ENCODE peak calls at places on chromosomes 7 and 10, in four cellular contexts. V is Peyer's patch; X is heart right ventricle; L is effector memory CD4-positive, alpha-beta T cell. A is an unnamed sample.

GRCh38 chr10:46235705-46236536 is 50.9 kb upstream of the ANTXRL start:
- DNase-seq in V (peak; percentile 15), X (no peak), L (no peak), A (no peak)

GRCh38 chr7:128783143-128783799 is 7.7 kb upstream of the OPN1SW start:
- DNase-seq in V (no peak), X (peak; percentile 80), L (no peak), A (no peak)

GRCh38 chr7:154911862-154912261 is 91.1 kb downstream of the PAXIP1 start:
- DNase-seq in V (no peak), X (no peak), L (no peak), A (no peak)

GRCh38 chr7:725223-726005 is 1.1 kb upstream of the DNAAF5 start:
- DNase-seq in V (no peak), X (no peak), L (no peak), A (no peak)

GRCh38 chr10:2731940-2732339 is 335.4 kb upstream of the PFKP start:
- DNase-seq in V (no peak), X (no peak), L (no peak), A (no peak)

GRCh38 chr10:4503076-4503475 is 322.9 kb upstream of the AKR1E2 start:
- DNase-seq in V (no peak), X (no peak), L (no peak), A (no peak)

GRCh38 chr7:148834605-148835004 is 49.5 kb downstream of the EZH2 start:
- DNase-seq in V (no peak), X (no peak), L (no peak), A (no peak)

GRCh38 chr10:6177880-6178281 is 24.9 kb upstream of the PFKFB3 start:
- DNase-seq in V (no peak), X (no peak), L (no peak), A (no peak)

GRCh38 chr10:3666525-3667302 is 118.3 kb downstream of the KLF6 start:
- DNase-seq in V (no peak), X (no peak), L (peak; percentile 17), A (peak; percentile 13)

GRCh38 chr10:75019360-75019759 is 92.1 kb upstream of the SAMD8 start:
- DNase-seq in V (no peak), X (no peak), L (no peak), A (no peak)

GRCh38 chr10:80501913-80502521 is 35.7 kb upstream of the SH2D4B start:
- DNase-seq in V (no peak), X (no peak), L (no peak), A (no peak)

GRCh38 chr7:107045980-107046379 is 1.5 kb downstream of the PRKAR2B start:
- DNase-seq in V (no peak), X (no peak), L (no peak), A (no peak)

GRCh38 chr7:8441602-8442294 is 8.3 kb downstream of the NXPH1 start:
- DNase-seq in V (no peak), X (no peak), L (no peak), A (no peak)

GRCh38 chr10:101694056-101694673 is 805 bp downstream of the FBXW4 start:
- DNase-seq in V (peak; percentile 82), X (peak; percentile 39), L (peak; percentile 48), A (peak; percentile 45)

GRCh38 chr10:123517376-123517775 is 148.8 kb upstream of the GPR26 start:
- DNase-seq in V (no peak), X (no peak), L (no peak), A (no peak)

GRCh38 chr10:2188371-2188770 is 451.0 kb upstream of the ADARB2 start:
- DNase-seq in V (no peak), X (no peak), L (no peak), A (no peak)

GRCh38 chr7:87689374-87689773 is 61.2 kb downstream of the RUNDC3B start:
- DNase-seq in V (no peak), X (no peak), L (no peak), A (no peak)

GRCh38 chr7:27492224-27492623 is 170.5 kb downstream of the HIBADH start:
- DNase-seq in V (no peak), X (no peak), L (no peak), A (no peak)

GRCh38 chr10:127911218-127911866 is 4.4 kb downstream of the PTPRE start:
- DNase-seq in V (no peak), X (peak; percentile 78), L (no peak), A (no peak)

GRCh38 chr10:101257121-101257890 is 28.0 kb upstream of the LBX1 start:
- DNase-seq in V (no peak), X (no peak), L (no peak), A (no peak)

GRCh38 chr7:2818653-2819052 is 25.5 kb downstream of the GNA12 start:
- DNase-seq in V (no peak), X (no peak), L (no peak), A (no peak)

GRCh38 chr7:44727346-44728262 is 21.0 kb upstream of the ZMIZ2 start:
- DNase-seq in V (no peak), X (no peak), L (no peak), A (no peak)

GRCh38 chr7:2701832-2702593 is 14.0 kb downstream of the AMZ1 start:
- DNase-seq in V (no peak), X (no peak), L (no peak), A (no peak)

GRCh38 chr7:36710186-36710813 is 14.0 kb downstream of the AOAH start:
- DNase-seq in V (no peak), X (no peak), L (no peak), A (no peak)

GRCh38 chr10:18240185-18240882 is 100.1 kb downstream of the CACNB2 start:
- DNase-seq in V (no peak), X (no peak), L (no peak), A (no peak)

GRCh38 chr7:66642186-66642585 is 13.5 kb downstream of the KCTD7 start:
- DNase-seq in V (no peak), X (no peak), L (no peak), A (no peak)

GRCh38 chr10:57657164-57657765 is 610.4 kb downstream of the IPMK start:
- DNase-seq in V (peak; percentile 45), X (peak; percentile 5), L (no peak), A (no peak)

GRCh38 chr7:65238785-65239184 is 134.9 kb upstream of the ZNF92 start:
- DNase-seq in V (no peak), X (no peak), L (no peak), A (no peak)

GRCh38 chr10:13717936-13718772 is 131.4 kb downstream of the PRPF18 start:
- DNase-seq in V (peak; percentile 62), X (peak; percentile 76), L (no peak), A (peak; percentile 47)

DNA sequence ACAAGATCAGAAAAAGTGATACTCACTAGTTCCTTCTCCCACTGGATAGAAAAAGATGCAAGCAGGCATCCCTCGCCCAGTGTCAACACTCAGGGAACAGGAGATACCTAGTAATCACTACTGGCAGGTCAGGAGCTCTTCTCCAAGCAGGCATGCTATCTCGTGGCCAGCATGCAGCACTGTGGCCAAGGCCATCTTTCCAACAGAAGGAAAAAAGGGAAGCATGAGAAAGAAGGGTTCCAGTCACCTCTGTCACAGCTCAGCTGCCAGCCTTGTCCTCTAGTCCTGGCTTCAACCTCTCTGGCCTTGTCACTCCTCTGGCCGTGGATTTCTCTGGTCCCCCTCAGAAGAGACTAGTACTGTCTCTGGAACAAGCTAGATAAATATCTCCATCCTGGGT is 45.3 kb downstream of the DLG5 start:
- DNase-seq in V (no peak), X (no peak), L (no peak), A (no peak)
- H3K4me1 ChIP-seq in V (peaks cover 19% of the 10 kb centered on the region), X (peaks cover 15% of the 10 kb centered on the region), L (no peaks in the 10 kb centered on the region), A (peaks cover 17% of the 10 kb centered on the region)

GRCh38 chr7:57774300-57774699 is 324.3 kb downstream of the ZNF716 start:
- DNase-seq in V (no peak), X (no peak), L (no peak), A (no peak)
- H3K9me3 ChIP-seq in V (no peaks in the 10 kb centered on the region), X (no peaks in the 10 kb centered on the region), L (no peaks in the 10 kb centered on the region), A (no peaks in the 10 kb centered on the region)

DNA sequence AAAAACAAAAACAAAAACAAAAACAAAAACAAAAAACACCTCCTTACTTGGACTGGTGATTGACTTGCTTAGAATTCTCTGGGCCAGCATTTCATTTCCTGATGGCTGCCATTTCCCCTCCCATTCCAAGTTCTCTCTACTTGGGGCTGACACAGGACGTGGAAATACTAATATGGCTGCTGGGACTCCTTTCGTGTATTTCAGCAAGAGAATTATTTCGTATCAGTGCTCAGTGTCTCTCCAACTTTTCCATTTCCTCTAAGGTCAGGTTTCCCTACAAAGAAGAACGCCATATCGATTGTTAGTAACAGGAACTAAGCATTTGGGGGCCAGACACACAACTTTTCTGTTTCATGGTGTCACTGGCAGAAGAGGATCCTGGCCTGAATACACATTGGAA is 22.5 kb upstream of the VAX1 start:
- DNase-seq in V (no peak), X (no peak), L (no peak), A (no peak)
- H3K27me3 ChIP-seq in V (peaks cover 50% of the 10 kb centered on the region), X (peaks cover 100% of the 10 kb centered on the region), L (peaks cover 49% of the 10 kb centered on the region), A (peaks cover 40% of the 10 kb centered on the region)

GRCh38 chr7:121879544-121879943 is 6.6 kb downstream of the PTPRZ1 start:
- DNase-seq in V (no peak), X (no peak), L (no peak), A (no peak)
- H3K4me1 ChIP-seq in V (no peaks in the 10 kb centered on the region), X (no peaks in the 10 kb centered on the region), L (no peaks in the 10 kb centered on the region), A (no peaks in the 10 kb centered on the region)

DNA sequence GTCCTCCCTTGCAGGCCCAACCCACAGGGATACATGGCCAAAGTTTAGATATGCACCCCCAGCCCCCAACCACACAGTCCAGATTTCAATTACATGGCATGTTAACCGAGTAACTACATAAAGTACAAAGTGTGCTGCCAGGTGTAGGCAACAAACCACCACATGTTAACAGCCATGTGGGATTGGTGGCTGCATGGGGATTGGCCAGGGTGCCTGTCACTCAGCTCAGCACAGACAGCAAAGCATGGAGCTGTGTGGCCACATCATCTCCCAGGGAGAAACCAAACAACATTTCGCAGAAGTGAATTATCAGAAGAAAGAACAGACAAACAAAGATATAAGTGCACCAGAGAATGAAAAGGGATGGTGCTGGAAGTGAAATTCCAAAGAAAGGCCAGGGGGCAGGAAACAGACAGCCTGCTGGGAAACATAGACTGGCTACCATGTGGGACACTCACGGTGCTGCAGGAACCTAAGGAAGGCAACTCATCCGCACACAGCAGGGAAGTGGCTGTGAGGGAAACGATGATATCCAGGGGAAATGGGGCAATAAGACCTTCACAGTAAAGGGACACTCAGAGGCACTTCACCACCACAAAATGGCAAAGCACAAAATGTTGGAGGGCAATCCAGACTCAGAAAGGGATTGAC is 171.2 kb downstream of the PTPRN2 start:
- DNase-seq in V (peak; percentile 18), X (no peak), L (no peak), A (no peak)
- H3K9me3 ChIP-seq in V (no peaks in the 10 kb centered on the region), X (no peaks in the 10 kb centered on the region), L (no peaks in the 10 kb centered on the region), A (no peaks in the 10 kb centered on the region)

GRCh38 chr10:73819025-73819424 is 7.6 kb upstream of the NDST2 start:
- DNase-seq in V (no peak), X (no peak), L (no peak), A (no peak)
- H3K27me3 ChIP-seq in V (no peaks in the 10 kb centered on the region), X (no peaks in the 10 kb centered on the region), L (no peaks in the 10 kb centered on the region), A (no peaks in the 10 kb centered on the region)

GRCh38 chr7:76412249-76412648 is 2.8 kb upstream of the SSC4D start:
- DNase-seq in V (no peak), X (no peak), L (no peak), A (no peak)
- H3K4me1 ChIP-seq in V (no peaks in the 10 kb centered on the region), X (no peaks in the 10 kb centered on the region), L (no peaks in the 10 kb centered on the region), A (no peaks in the 10 kb centered on the region)

GRCh38 chr7:147478751-147479150 is 1111.8 kb upstream of the C7orf33 start:
- DNase-seq in V (no peak), X (no peak), L (no peak), A (no peak)

GRCh38 chr7:147472556-147472955 is 1118.0 kb upstream of the C7orf33 start:
- DNase-seq in V (no peak), X (no peak), L (no peak), A (no peak)

GRCh38 chr7:147474862-147475261 is 1115.7 kb upstream of the C7orf33 start:
- DNase-seq in V (no peak), X (no peak), L (no peak), A (no peak)

GRCh38 chr7:147477526-147477925 is 1113.0 kb upstream of the C7orf33 start:
- DNase-seq in V (no peak), X (no peak), L (no peak), A (no peak)
- H3K9me3 ChIP-seq in V (no peaks in the 10 kb centered on the region), X (no peaks in the 10 kb centered on the region), L (no peaks in the 10 kb centered on the region), A (no peaks in the 10 kb centered on the region)

A was measured in CD8-positive, alpha-beta memory T cell.